ENCODE peak calls at places on chromosomes 4 and X, in five cellular contexts. One of them, this sample, is unnamed. For H3K4me1, the result is how much of the 10 kb centered on the place peaks cover.

GRCh38 chr4:110009526-110009925 is 96.8 kb downstream of the EGF start:
- DNase-seq in thoracic aorta: no peak
- DNase-seq in body of pancreas: no peak
- DNase-seq in cardiac muscle cell: no peak
- DNase-seq in colonic mucosa: no peak
- DNase-seq in this sample: no peak

GRCh38 chr4:164821711-164822110 is 55.3 kb upstream of the APELA start:
- DNase-seq in body of pancreas: no peak
- DNase-seq in colonic mucosa: no peak
- DNase-seq in thoracic aorta: no peak
- DNase-seq in cardiac muscle cell: no peak
- DNase-seq in this sample: no peak

GRCh38 chrX:69238153-69238959 is 73.1 kb upstream of the PJA1 start:
- DNase-seq in cardiac muscle cell: no peak
- DNase-seq in body of pancreas: peak
- DNase-seq in colonic mucosa: no peak
- DNase-seq in thoracic aorta: no peak
- DNase-seq in this sample: no peak

GRCh38 chr4:94208918-94209317 is 1.3 kb downstream of the SMARCAD1 start:
- DNase-seq in thoracic aorta: no peak
- DNase-seq in cardiac muscle cell: no peak
- DNase-seq in colonic mucosa: no peak
- DNase-seq in body of pancreas: no peak
- DNase-seq in this sample: no peak

GRCh38 chr4:4614925-4615678 is 73.3 kb upstream of the STX18 start:
- DNase-seq in colonic mucosa: no peak
- DNase-seq in thoracic aorta: no peak
- DNase-seq in cardiac muscle cell: no peak
- DNase-seq in body of pancreas: no peak
- DNase-seq in this sample: peak

GRCh38 chr4:155944516-155944915 is 9.2 kb downstream of the CTSO start:
- DNase-seq in colonic mucosa: no peak
- DNase-seq in cardiac muscle cell: no peak
- DNase-seq in thoracic aorta: no peak
- DNase-seq in body of pancreas: no peak
- DNase-seq in this sample: no peak

GRCh38 chr4:150327262-150327780 is 249.1 kb downstream of the DCLK2 start:
- DNase-seq in cardiac muscle cell: peak
- DNase-seq in thoracic aorta: no peak
- DNase-seq in colonic mucosa: no peak
- DNase-seq in body of pancreas: no peak
- DNase-seq in this sample: no peak

GRCh38 chr4:3657917-3658913 is 108.0 kb upstream of the ADRA2C start:
- DNase-seq in cardiac muscle cell: peak
- DNase-seq in thoracic aorta: peak
- DNase-seq in body of pancreas: peak
- DNase-seq in colonic mucosa: no peak
- DNase-seq in this sample: peak

GRCh38 chr4:10107111-10108091 is 9.2 kb downstream of the WDR1 start:
- DNase-seq in thoracic aorta: no peak
- DNase-seq in body of pancreas: no peak
- DNase-seq in colonic mucosa: no peak
- DNase-seq in cardiac muscle cell: peak
- DNase-seq in this sample: no peak

GRCh38 chr4:165461176-165461835 is 82.5 kb downstream of the CPE start:
- DNase-seq in colonic mucosa: no peak
- DNase-seq in thoracic aorta: no peak
- DNase-seq in body of pancreas: peak
- DNase-seq in cardiac muscle cell: peak
- DNase-seq in this sample: peak

GRCh38 chr4:165556383-165556782 is 177.6 kb downstream of the CPE start:
- DNase-seq in body of pancreas: no peak
- DNase-seq in thoracic aorta: no peak
- DNase-seq in cardiac muscle cell: no peak
- DNase-seq in colonic mucosa: no peak
- DNase-seq in this sample: no peak

GRCh38 chrX:121161501-121161933 is 114.1 kb downstream of the GLUD2 start:
- DNase-seq in cardiac muscle cell: no peak
- DNase-seq in body of pancreas: no peak
- DNase-seq in colonic mucosa: no peak
- DNase-seq in thoracic aorta: no peak
- DNase-seq in this sample: no peak

GRCh38 chr4:159012381-159012780 is 90.5 kb upstream of the RAPGEF2 start:
- DNase-seq in colonic mucosa: no peak
- DNase-seq in cardiac muscle cell: peak
- DNase-seq in body of pancreas: no peak
- DNase-seq in thoracic aorta: no peak
- DNase-seq in this sample: no peak

GRCh38 chr4:109921384-109921808 is 8.7 kb downstream of the EGF start:
- DNase-seq in thoracic aorta: no peak
- DNase-seq in colonic mucosa: no peak
- DNase-seq in body of pancreas: peak
- DNase-seq in cardiac muscle cell: peak
- DNase-seq in this sample: no peak

GRCh38 chrX:52576946-52577345 is 60.1 kb upstream of the XAGE1B start:
- DNase-seq in body of pancreas: no peak
- DNase-seq in cardiac muscle cell: no peak
- DNase-seq in thoracic aorta: no peak
- DNase-seq in colonic mucosa: peak
- DNase-seq in this sample: peak

GRCh38 chrX:30613736-30614135 is 36.2 kb upstream of the TASL start:
- DNase-seq in colonic mucosa: no peak
- DNase-seq in thoracic aorta: no peak
- DNase-seq in cardiac muscle cell: peak
- DNase-seq in body of pancreas: no peak
- DNase-seq in this sample: no peak

GRCh38 chrX:107154787-107155620 is 36.4 kb upstream of the RBM41 start:
- DNase-seq in cardiac muscle cell: no peak
- DNase-seq in body of pancreas: no peak
- DNase-seq in colonic mucosa: no peak
- DNase-seq in thoracic aorta: no peak
- DNase-seq in this sample: no peak

GRCh38 chrX:22969416-22969815 is 30.3 kb upstream of the DDX53 start:
- DNase-seq in body of pancreas: no peak
- DNase-seq in cardiac muscle cell: peak
- DNase-seq in colonic mucosa: no peak
- DNase-seq in thoracic aorta: no peak
- DNase-seq in this sample: no peak

GRCh38 chrX:91311969-91312368 is 122.7 kb upstream of the PABPC5 start:
- DNase-seq in colonic mucosa: no peak
- DNase-seq in cardiac muscle cell: no peak
- DNase-seq in body of pancreas: no peak
- DNase-seq in thoracic aorta: no peak
- DNase-seq in this sample: no peak

GRCh38 chrX:151729056-151729725 is 5.4 kb upstream of the CNGA2 start:
- DNase-seq in cardiac muscle cell: no peak
- DNase-seq in colonic mucosa: no peak
- DNase-seq in body of pancreas: no peak
- DNase-seq in thoracic aorta: no peak
- DNase-seq in this sample: no peak

GRCh38 chrX:10972731-10973130 is 138.4 kb upstream of the HCCS start:
- DNase-seq in body of pancreas: no peak
- DNase-seq in thoracic aorta: no peak
- DNase-seq in cardiac muscle cell: peak
- DNase-seq in colonic mucosa: no peak
- DNase-seq in this sample: no peak

GRCh38 chrX:155216940-155217450 is 735 bp downstream of the VBP1 start:
- DNase-seq in cardiac muscle cell: no peak
- DNase-seq in body of pancreas: no peak
- DNase-seq in colonic mucosa: no peak
- DNase-seq in thoracic aorta: no peak
- DNase-seq in this sample: peak

GRCh38 chrX:46634577-46634976 is 61.0 kb downstream of the CHST7 start:
- DNase-seq in body of pancreas: no peak
- DNase-seq in colonic mucosa: no peak
- DNase-seq in thoracic aorta: no peak
- DNase-seq in cardiac muscle cell: no peak
- DNase-seq in this sample: no peak

GRCh38 chrX:13080128-13080795 is 35.8 kb upstream of the FAM9C start:
- DNase-seq in thoracic aorta: no peak
- DNase-seq in body of pancreas: no peak
- DNase-seq in colonic mucosa: no peak
- DNase-seq in cardiac muscle cell: no peak
- DNase-seq in this sample: no peak

GRCh38 chrX:13084611-13085010 is 40.2 kb upstream of the FAM9C start:
- DNase-seq in cardiac muscle cell: no peak
- DNase-seq in colonic mucosa: no peak
- DNase-seq in body of pancreas: no peak
- DNase-seq in thoracic aorta: no peak
- DNase-seq in this sample: no peak

GRCh38 chrX:13081385-13082285 is 37.2 kb upstream of the FAM9C start:
- DNase-seq in thoracic aorta: no peak
- DNase-seq in cardiac muscle cell: peak
- DNase-seq in colonic mucosa: no peak
- DNase-seq in body of pancreas: no peak
- DNase-seq in this sample: no peak

GRCh38 chrX:13085533-13085932 is 41.1 kb upstream of the FAM9C start:
- DNase-seq in colonic mucosa: no peak
- DNase-seq in cardiac muscle cell: no peak
- DNase-seq in body of pancreas: no peak
- DNase-seq in thoracic aorta: no peak
- DNase-seq in this sample: no peak

GRCh38 chrX:13082286-13083065 is 38.1 kb upstream of the FAM9C start:
- DNase-seq in cardiac muscle cell: no peak
- DNase-seq in colonic mucosa: no peak
- DNase-seq in thoracic aorta: no peak
- DNase-seq in body of pancreas: no peak
- DNase-seq in this sample: no peak
- H3K4me1 ChIP-seq in cardiac muscle cell: under half
- H3K4me1 ChIP-seq in colonic mucosa: under half
- H3K4me1 ChIP-seq in thoracic aorta: under half
- H3K4me1 ChIP-seq in body of pancreas: under half
- H3K4me1 ChIP-seq in this sample: under half

GRCh38 chr4:27357283-27357682 is 496.6 kb downstream of the STIM2 start:
- DNase-seq in thoracic aorta: no peak
- DNase-seq in cardiac muscle cell: peak
- DNase-seq in body of pancreas: no peak
- DNase-seq in colonic mucosa: no peak
- DNase-seq in this sample: no peak
- H3K27ac ChIP-seq in thoracic aorta: no peak
- H3K27ac ChIP-seq in cardiac muscle cell: no peak
- H3K27ac ChIP-seq in body of pancreas: no peak
- H3K27ac ChIP-seq in colonic mucosa: no peak
- H3K27ac ChIP-seq in this sample: no peak

DNA sequence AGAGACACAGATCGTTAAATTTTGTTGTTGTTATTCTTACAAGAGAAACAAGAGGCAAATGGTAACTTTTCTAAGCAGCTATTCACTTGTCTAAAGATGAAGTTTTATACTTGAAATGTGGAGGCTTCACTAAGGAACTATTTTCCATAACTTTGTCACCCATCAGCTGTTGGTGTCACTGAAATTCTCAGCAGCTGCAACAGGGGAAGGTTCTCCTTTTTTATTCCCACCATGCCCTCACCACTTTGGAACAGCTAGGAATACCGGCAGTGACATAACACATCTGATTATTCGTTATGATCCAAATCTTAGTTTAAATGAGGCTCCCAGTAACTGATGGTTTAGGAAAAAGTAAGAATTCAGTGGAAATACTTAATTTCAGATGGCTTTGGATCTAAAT is 147.0 kb upstream of the LEF1 start:
- DNase-seq in cardiac muscle cell: no peak
- DNase-seq in thoracic aorta: no peak
- DNase-seq in colonic mucosa: no peak
- DNase-seq in body of pancreas: peak
- DNase-seq in this sample: no peak
- H3K4me1 ChIP-seq in cardiac muscle cell: under half
- H3K4me1 ChIP-seq in thoracic aorta: under half
- H3K4me1 ChIP-seq in colonic mucosa: under half
- H3K4me1 ChIP-seq in body of pancreas: under half
- H3K4me1 ChIP-seq in this sample: under half

GRCh38 chrX:103311401-103311785 is 603 bp upstream of the BEX2 start:
- DNase-seq in body of pancreas: no peak
- DNase-seq in thoracic aorta: no peak
- DNase-seq in colonic mucosa: no peak
- DNase-seq in cardiac muscle cell: no peak
- DNase-seq in this sample: no peak

GRCh38 chrX:103304705-103305104 is 6.1 kb downstream of the BEX2 start:
- DNase-seq in body of pancreas: no peak
- DNase-seq in cardiac muscle cell: no peak
- DNase-seq in colonic mucosa: no peak
- DNase-seq in thoracic aorta: no peak
- DNase-seq in this sample: no peak

GRCh38 chrX:103310592-103311400 is at the start of gene BEX2:
- DNase-seq in body of pancreas: peak
- DNase-seq in cardiac muscle cell: peak
- DNase-seq in colonic mucosa: peak
- DNase-seq in thoracic aorta: peak
- DNase-seq in this sample: peak

DNA sequence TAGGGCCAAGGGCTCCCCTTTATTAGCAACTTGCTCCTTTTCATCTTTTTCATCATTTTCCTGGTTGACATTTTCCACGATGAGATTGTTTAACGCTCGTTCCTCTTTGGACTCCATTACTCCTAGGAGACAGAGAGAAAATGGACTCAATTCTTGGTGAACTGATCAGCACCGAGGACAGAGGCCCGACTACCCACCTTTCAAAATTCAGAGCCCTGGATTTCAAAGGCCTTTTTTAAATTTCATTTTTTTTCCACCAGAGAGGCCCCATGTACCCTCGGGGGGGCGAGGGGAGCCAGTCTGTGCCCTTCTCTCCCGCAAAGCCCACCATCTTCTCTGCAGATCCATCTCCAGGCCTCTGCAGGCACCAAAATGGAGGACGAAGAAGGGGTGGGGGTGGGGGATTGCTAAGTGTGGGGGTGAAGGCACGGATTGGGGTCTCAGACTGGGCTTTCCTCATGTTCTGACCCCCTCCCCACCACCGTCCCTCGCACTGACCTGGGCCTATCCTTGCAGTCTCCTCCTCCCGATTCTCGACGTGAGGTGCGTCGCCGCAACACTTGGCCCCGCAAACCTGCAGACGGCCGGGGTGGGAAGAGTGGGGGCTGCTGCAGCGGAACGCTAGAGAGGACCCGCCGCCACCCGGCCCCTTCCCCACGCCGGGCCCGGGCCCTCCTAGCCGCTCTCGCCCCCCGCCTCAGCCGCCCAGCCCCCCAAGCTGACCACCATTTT is 764 bp downstream of the BEX2 start:
- DNase-seq in thoracic aorta: no peak
- DNase-seq in colonic mucosa: no peak
- DNase-seq in cardiac muscle cell: no peak
- DNase-seq in body of pancreas: no peak
- DNase-seq in this sample: no peak
- H3K27ac ChIP-seq in thoracic aorta: no peak
- H3K27ac ChIP-seq in colonic mucosa: no peak
- H3K27ac ChIP-seq in cardiac muscle cell: no peak
- H3K27ac ChIP-seq in body of pancreas: peak
- H3K27ac ChIP-seq in this sample: peak

DNA sequence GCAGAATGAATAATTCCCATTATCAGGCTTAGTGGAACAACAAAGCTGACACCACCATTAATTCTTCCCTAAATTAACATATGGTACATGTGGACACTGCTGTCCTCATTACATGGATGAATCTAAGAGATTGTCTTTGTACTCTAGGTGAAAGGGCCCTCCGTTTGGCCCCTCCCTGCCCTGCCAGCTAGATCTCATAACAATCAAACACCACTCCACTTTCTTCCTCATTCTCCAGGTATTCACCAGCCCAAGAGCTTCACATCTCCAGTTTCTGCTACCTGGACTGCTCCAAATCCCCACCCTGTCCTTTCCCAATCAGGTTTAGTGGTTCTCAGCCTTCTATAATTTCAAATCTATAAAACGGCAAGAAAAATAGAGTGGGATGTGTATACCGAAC is 3.8 kb downstream of the HSD17B11 start:
- DNase-seq in body of pancreas: no peak
- DNase-seq in colonic mucosa: peak
- DNase-seq in thoracic aorta: no peak
- DNase-seq in cardiac muscle cell: no peak
- DNase-seq in this sample: no peak
- H3K4me1 ChIP-seq in body of pancreas: under half
- H3K4me1 ChIP-seq in colonic mucosa: under half
- H3K4me1 ChIP-seq in thoracic aorta: under half
- H3K4me1 ChIP-seq in cardiac muscle cell: under half
- H3K4me1 ChIP-seq in this sample: under half

This sample was measured in testis.